ENCODE peak calls at places on chromosome 11, in ten cellular contexts. N, I, M, D, U, S, Q, J, T and E are unnamed samples.
A peak's percentile ranks its signal among the peaks of the same experiment; 100 is the strongest.

GRCh38 chr11:92383430-92383829 is 158.8 kb downstream of the FAT3 start:
- DNase-seq in N (no peak), I (no peak), M (no peak), D (peak; percentile 82), U (no peak), S (no peak), Q (no peak), J (no peak), T (no peak), E (no peak)

GRCh38 chr11:57899378-57899777 is 124.3 kb upstream of the OR9Q1 start:
- DNase-seq in N (no peak), I (no peak), M (peak; percentile 63), D (no peak), U (no peak), S (no peak), Q (no peak), J (no peak), T (no peak), E (no peak)

GRCh38 chr11:69136471-69136870 is 19.3 kb upstream of the SMIM38 start:
- DNase-seq in N (peak; percentile 7), I (no peak), M (no peak), D (no peak), U (no peak), S (no peak), Q (no peak), J (no peak), T (no peak), E (no peak)

GRCh38 chr11:78586452-78587046 is 11.9 kb upstream of the NARS2 start:
- DNase-seq in N (no peak), I (no peak), M (no peak), D (peak; percentile 62), U (no peak), S (no peak), Q (no peak), J (no peak), T (no peak), E (peak; percentile 31)

GRCh38 chr11:73990727-73991126 is 8.1 kb upstream of the UCP2 start:
- DNase-seq in N (no peak), I (no peak), M (no peak), D (no peak), U (no peak), S (no peak), Q (no peak), J (no peak), T (no peak), E (no peak)

GRCh38 chr11:70581991-70582885 is 183.9 kb downstream of the CTTN start:
- DNase-seq in N (no peak), I (no peak), M (no peak), D (no peak), U (no peak), S (no peak), Q (no peak), J (no peak), T (no peak), E (no peak)

GRCh38 chr11:134845474-134846435 is 433.7 kb upstream of the B3GAT1 start:
- DNase-seq in N (no peak), I (no peak), M (no peak), D (no peak), U (no peak), S (no peak), Q (no peak), J (no peak), T (no peak), E (no peak)

GRCh38 chr11:131349368-131350086 is 20.9 kb upstream of the NTM start:
- DNase-seq in N (no peak), I (no peak), M (no peak), D (no peak), U (no peak), S (no peak), Q (no peak), J (no peak), T (no peak), E (no peak)

GRCh38 chr11:33554219-33554618 is 146.4 kb downstream of the C11orf91 start:
- DNase-seq in N (no peak), I (no peak), M (no peak), D (no peak), U (no peak), S (no peak), Q (no peak), J (no peak), T (no peak), E (no peak)

GRCh38 chr11:96186806-96187205 is 156.2 kb downstream of the MAML2 start:
- DNase-seq in N (no peak), I (no peak), M (no peak), D (peak; percentile 75), U (no peak), S (no peak), Q (no peak), J (no peak), T (no peak), E (no peak)

GRCh38 chr11:67699521-67699920 is 25.1 kb upstream of the ALDH3B2 start:
- DNase-seq in N (no peak), I (no peak), M (no peak), D (peak; percentile 89), U (no peak), S (no peak), Q (no peak), J (no peak), T (no peak), E (no peak)

GRCh38 chr11:12979928-12980689 is 29.0 kb upstream of the RASSF10 start:
- DNase-seq in N (no peak), I (peak; percentile 16), M (no peak), D (peak; percentile 24), U (no peak), S (no peak), Q (peak; percentile 53), J (no peak), T (no peak), E (no peak)
- H3K27me3 ChIP-seq in N (no peaks in the 10 kb centered on the region), I (no peaks in the 10 kb centered on the region), M (no peaks in the 10 kb centered on the region), D (no peaks in the 10 kb centered on the region), U (peaks cover 51% of the 10 kb centered on the region), S (no peaks in the 10 kb centered on the region), Q (no peaks in the 10 kb centered on the region), J (no peaks in the 10 kb centered on the region), T (no peaks in the 10 kb centered on the region), E (no peaks in the 10 kb centered on the region)

GRCh38 chr11:64745523-64746328 is 1.8 kb upstream of the RASGRP2 start:
- DNase-seq in N (peak; percentile 59), I (peak; percentile 36), M (peak; percentile 60), D (no peak), U (no peak), S (peak; percentile 81), Q (peak; percentile 81), J (peak; percentile 93), T (no peak), E (peak; percentile 64)

GRCh38 chr11:64746486-64746885 is 2.5 kb upstream of the RASGRP2 start:
- DNase-seq in N (no peak), I (no peak), M (no peak), D (no peak), U (no peak), S (no peak), Q (no peak), J (no peak), T (no peak), E (no peak)

GRCh38 chr11:64744544-64745218 is 739 bp upstream of the RASGRP2 start:
- DNase-seq in N (no peak), I (no peak), M (no peak), D (no peak), U (no peak), S (no peak), Q (peak; percentile 52), J (peak; percentile 41), T (no peak), E (no peak)

GRCh38 chr11:64743591-64744543 is at the start of gene RASGRP2:
- DNase-seq in N (peak; percentile 56), I (peak; percentile 36), M (peak; percentile 77), D (peak; percentile 40), U (no peak), S (peak; percentile 53), Q (peak; percentile 86), J (peak; percentile 80), T (no peak), E (peak; percentile 94)

DNA sequence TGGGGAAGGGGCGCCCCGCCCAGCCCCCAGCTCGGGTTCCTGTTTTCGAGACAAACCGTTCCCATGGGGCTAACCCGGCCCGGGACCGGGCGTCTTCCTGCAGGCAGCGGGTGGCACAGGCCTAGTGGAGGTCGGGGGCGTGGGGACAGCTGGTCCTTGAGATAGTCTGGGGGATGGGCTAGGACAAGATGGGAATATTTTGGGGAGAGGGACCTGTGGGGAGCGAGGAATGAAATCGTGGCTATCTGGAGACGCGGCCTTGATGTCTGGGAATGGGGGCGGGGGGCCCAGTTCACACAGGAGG is 1.2 kb upstream of the RASGRP2 start:
- DNase-seq in N (peak; percentile 47), I (no peak), M (peak; percentile 59), D (no peak), U (no peak), S (peak; percentile 61), Q (peak; percentile 79), J (peak; percentile 64), T (no peak), E (peak; percentile 97)
- H3K27ac ChIP-seq in N (peak overlapping the region; percentile 85), I (peak overlapping the region; percentile 77), M (peak overlapping the region; percentile 86), D (no peak overlapping the region), U (no peak overlapping the region), S (peak overlapping the region; percentile 75), Q (peak overlapping the region; percentile 97), J (peak overlapping the region; percentile 91), T (no peak overlapping the region), E (peak overlapping the region; percentile 97)

GRCh38 chr11:44426119-44426518 is 116.2 kb upstream of the ALX4 start:
- DNase-seq in N (no peak), I (no peak), M (no peak), D (no peak), U (no peak), S (no peak), Q (no peak), J (no peak), T (no peak), E (no peak)

GRCh38 chr11:44434191-44434590 is 124.3 kb upstream of the ALX4 start:
- DNase-seq in N (no peak), I (no peak), M (no peak), D (no peak), U (no peak), S (no peak), Q (no peak), J (no peak), T (no peak), E (no peak)

GRCh38 chr11:44426958-44427357 is 117.0 kb upstream of the ALX4 start:
- DNase-seq in N (no peak), I (no peak), M (no peak), D (no peak), U (no peak), S (no peak), Q (no peak), J (no peak), T (no peak), E (no peak)

GRCh38 chr11:44427432-44427831 is 117.5 kb upstream of the ALX4 start:
- DNase-seq in N (no peak), I (no peak), M (peak; percentile 18), D (peak; percentile 2), U (no peak), S (no peak), Q (peak; percentile 16), J (no peak), T (peak; percentile 52), E (no peak)

GRCh38 chr11:44430140-44430539 is 120.2 kb upstream of the ALX4 start:
- DNase-seq in N (no peak), I (no peak), M (no peak), D (no peak), U (no peak), S (no peak), Q (no peak), J (no peak), T (no peak), E (no peak)
- H3K27me3 ChIP-seq in N (peaks cover 5% of the 10 kb centered on the region), I (peaks cover 10% of the 10 kb centered on the region), M (no peaks in the 10 kb centered on the region), D (peaks cover 30% of the 10 kb centered on the region), U (peaks cover 6% of the 10 kb centered on the region), S (no peaks in the 10 kb centered on the region), Q (no peaks in the 10 kb centered on the region), J (no peaks in the 10 kb centered on the region), T (no peaks in the 10 kb centered on the region), E (no peaks in the 10 kb centered on the region)

GRCh38 chr11:93524173-93524536 is 19.0 kb downstream of the SMCO4 start:
- DNase-seq in N (no peak), I (no peak), M (no peak), D (no peak), U (no peak), S (no peak), Q (no peak), J (no peak), T (no peak), E (no peak)
- H3K27ac ChIP-seq in N (peak overlapping the region; percentile 12), I (no peak overlapping the region), M (no peak overlapping the region), D (no peak overlapping the region), U (no peak overlapping the region), S (peak overlapping the region; percentile 90), Q (no peak overlapping the region), J (no peak overlapping the region), T (no peak overlapping the region), E (no peak overlapping the region)